ENCODE peak calls at places on chromosomes 16 and 17, in five cellular contexts. One of them, this sample, is unnamed.
A peak's percentile ranks its signal among the peaks of the same experiment; 100 is the strongest.

GRCh38 chr17:32226881-32227280 is 38.8 kb upstream of the RHBDL3 start:
- DNase-seq in MM.1S: no peak
- DNase-seq in right lobe of liver: no peak
- DNase-seq in fibroblast of pulmonary artery: no peak
- DNase-seq in AG04449: no peak
- DNase-seq in this sample: no peak

GRCh38 chr16:88783391-88784073 is 1.5 kb downstream of the PIEZO1 start:
- DNase-seq in MM.1S: peak; percentile 7
- DNase-seq in right lobe of liver: peak; percentile 80
- DNase-seq in fibroblast of pulmonary artery: no peak
- DNase-seq in AG04449: no peak
- DNase-seq in this sample: no peak

GRCh38 chr17:72460711-72461110 is 339.9 kb downstream of the SOX9 start:
- DNase-seq in MM.1S: no peak
- DNase-seq in right lobe of liver: no peak
- DNase-seq in fibroblast of pulmonary artery: no peak
- DNase-seq in AG04449: no peak
- DNase-seq in this sample: no peak

GRCh38 chr16:79863128-79864031 is 262.8 kb upstream of the MAF start:
- DNase-seq in MM.1S: no peak
- DNase-seq in right lobe of liver: no peak
- DNase-seq in fibroblast of pulmonary artery: no peak
- DNase-seq in AG04449: no peak
- DNase-seq in this sample: no peak

GRCh38 chr16:89860747-89861304 is 12.6 kb upstream of the TCF25 start:
- DNase-seq in MM.1S: peak; percentile 37
- DNase-seq in right lobe of liver: no peak
- DNase-seq in fibroblast of pulmonary artery: peak; percentile 48
- DNase-seq in AG04449: no peak
- DNase-seq in this sample: no peak

GRCh38 chr16:2090819-2091721 is 43.3 kb downstream of the TSC2 start:
- DNase-seq in MM.1S: no peak
- DNase-seq in right lobe of liver: peak; percentile 86
- DNase-seq in fibroblast of pulmonary artery: peak; percentile 30
- DNase-seq in AG04449: no peak
- DNase-seq in this sample: no peak

GRCh38 chr17:2958706-2959222 is 104.6 kb downstream of the OR1D5 start:
- DNase-seq in MM.1S: no peak
- DNase-seq in right lobe of liver: peak; percentile 19
- DNase-seq in fibroblast of pulmonary artery: no peak
- DNase-seq in AG04449: no peak
- DNase-seq in this sample: no peak

GRCh38 chr17:17075037-17075755 is 32.9 kb downstream of the MPRIP start:
- DNase-seq in MM.1S: no peak
- DNase-seq in right lobe of liver: peak; percentile 48
- DNase-seq in fibroblast of pulmonary artery: peak; percentile 79
- DNase-seq in AG04449: no peak
- DNase-seq in this sample: peak; percentile 68

GRCh38 chr17:12098568-12098967 is 77.9 kb downstream of the MAP2K4 start:
- DNase-seq in MM.1S: no peak
- DNase-seq in right lobe of liver: no peak
- DNase-seq in fibroblast of pulmonary artery: no peak
- DNase-seq in AG04449: no peak
- DNase-seq in this sample: no peak

GRCh38 chr16:1548727-1549126 is 15.3 kb downstream of the TMEM204 start:
- DNase-seq in MM.1S: no peak
- DNase-seq in right lobe of liver: no peak
- DNase-seq in fibroblast of pulmonary artery: no peak
- DNase-seq in AG04449: no peak
- DNase-seq in this sample: no peak

GRCh38 chr16:28082624-28083023 is 19.1 kb upstream of the GSG1L start:
- DNase-seq in MM.1S: no peak
- DNase-seq in right lobe of liver: no peak
- DNase-seq in fibroblast of pulmonary artery: no peak
- DNase-seq in AG04449: no peak
- DNase-seq in this sample: no peak

GRCh38 chr17:49989518-49989880 is 5.5 kb downstream of the DLX3 start:
- DNase-seq in MM.1S: no peak
- DNase-seq in right lobe of liver: peak; percentile 38
- DNase-seq in fibroblast of pulmonary artery: no peak
- DNase-seq in AG04449: no peak
- DNase-seq in this sample: no peak

GRCh38 chr16:11411059-11411550 is 65.8 kb downstream of the RMI2 start:
- DNase-seq in MM.1S: no peak
- DNase-seq in right lobe of liver: no peak
- DNase-seq in fibroblast of pulmonary artery: no peak
- DNase-seq in AG04449: no peak
- DNase-seq in this sample: no peak

GRCh38 chr16:54632821-54633220 is 297.8 kb upstream of the IRX5 start:
- DNase-seq in MM.1S: no peak
- DNase-seq in right lobe of liver: no peak
- DNase-seq in fibroblast of pulmonary artery: no peak
- DNase-seq in AG04449: no peak
- DNase-seq in this sample: no peak

GRCh38 chr17:21027031-21027430 is 15.8 kb downstream of the USP22 start:
- DNase-seq in MM.1S: no peak
- DNase-seq in right lobe of liver: peak; percentile 24
- DNase-seq in fibroblast of pulmonary artery: no peak
- DNase-seq in AG04449: no peak
- DNase-seq in this sample: no peak

GRCh38 chr16:86925067-86925791 is 346.9 kb downstream of the FOXL1 start:
- DNase-seq in MM.1S: no peak
- DNase-seq in right lobe of liver: no peak
- DNase-seq in fibroblast of pulmonary artery: peak; percentile 83
- DNase-seq in AG04449: peak; percentile 40
- DNase-seq in this sample: no peak

GRCh38 chr17:42200702-42201101 is 6.4 kb upstream of the GHDC start:
- DNase-seq in MM.1S: no peak
- DNase-seq in right lobe of liver: peak; percentile 71
- DNase-seq in fibroblast of pulmonary artery: peak; percentile 88
- DNase-seq in AG04449: no peak
- DNase-seq in this sample: no peak

GRCh38 chr17:55532670-55533069 is 21.4 kb upstream of the SMIM36 start:
- DNase-seq in MM.1S: no peak
- DNase-seq in right lobe of liver: no peak
- DNase-seq in fibroblast of pulmonary artery: no peak
- DNase-seq in AG04449: no peak
- DNase-seq in this sample: no peak

GRCh38 chr17:49371178-49371834 is 9.3 kb upstream of the ZNF652 start:
- DNase-seq in MM.1S: no peak
- DNase-seq in right lobe of liver: no peak
- DNase-seq in fibroblast of pulmonary artery: no peak
- DNase-seq in AG04449: no peak
- DNase-seq in this sample: no peak

GRCh38 chr16:27718136-27718766 is 168.3 kb downstream of the KATNIP start:
- DNase-seq in MM.1S: no peak
- DNase-seq in right lobe of liver: no peak
- DNase-seq in fibroblast of pulmonary artery: no peak
- DNase-seq in AG04449: no peak
- DNase-seq in this sample: no peak

GRCh38 chr16:2337431-2338296 is 2.9 kb downstream of the ABCA3 start:
- DNase-seq in MM.1S: no peak
- DNase-seq in right lobe of liver: no peak
- DNase-seq in fibroblast of pulmonary artery: no peak
- DNase-seq in AG04449: no peak
- DNase-seq in this sample: no peak

GRCh38 chr16:65534121-65534528 is 412.3 kb upstream of the CDH11 start:
- DNase-seq in MM.1S: no peak
- DNase-seq in right lobe of liver: no peak
- DNase-seq in fibroblast of pulmonary artery: peak; percentile 22
- DNase-seq in AG04449: no peak
- DNase-seq in this sample: no peak

GRCh38 chr17:73387746-73388577 is 76.2 kb upstream of the CDC42EP4 start:
- DNase-seq in MM.1S: no peak
- DNase-seq in right lobe of liver: no peak
- DNase-seq in fibroblast of pulmonary artery: no peak
- DNase-seq in AG04449: no peak
- DNase-seq in this sample: no peak

GRCh38 chr17:13393841-13394710 is 207.7 kb downstream of the HS3ST3A1 start:
- DNase-seq in MM.1S: no peak
- DNase-seq in right lobe of liver: no peak
- DNase-seq in fibroblast of pulmonary artery: peak; percentile 92
- DNase-seq in AG04449: peak; percentile 54
- DNase-seq in this sample: no peak

GRCh38 chr17:78214016-78214705 is at the start of gene BIRC5:
- DNase-seq in MM.1S: peak; percentile 93
- DNase-seq in right lobe of liver: peak; percentile 89
- DNase-seq in fibroblast of pulmonary artery: peak; percentile 84
- DNase-seq in AG04449: peak; percentile 5
- DNase-seq in this sample: peak; percentile 22

GRCh38 chr17:78211032-78211431 is 3.0 kb upstream of the BIRC5 start:
- DNase-seq in MM.1S: no peak
- DNase-seq in right lobe of liver: no peak
- DNase-seq in fibroblast of pulmonary artery: no peak
- DNase-seq in AG04449: no peak
- DNase-seq in this sample: no peak

GRCh38 chr17:78219396-78220150 is 5.5 kb downstream of the BIRC5 start:
- DNase-seq in MM.1S: no peak
- DNase-seq in right lobe of liver: no peak
- DNase-seq in fibroblast of pulmonary artery: no peak
- DNase-seq in AG04449: no peak
- DNase-seq in this sample: no peak

GRCh38 chr17:78210111-78210510 is 3.9 kb upstream of the BIRC5 start:
- DNase-seq in MM.1S: no peak
- DNase-seq in right lobe of liver: no peak
- DNase-seq in fibroblast of pulmonary artery: no peak
- DNase-seq in AG04449: no peak
- DNase-seq in this sample: no peak

GRCh38 chr17:78214706-78215061 is 631 bp downstream of the BIRC5 start:
- DNase-seq in MM.1S: no peak
- DNase-seq in right lobe of liver: no peak
- DNase-seq in fibroblast of pulmonary artery: no peak
- DNase-seq in AG04449: no peak
- DNase-seq in this sample: no peak
- H3K4me3 ChIP-seq in MM.1S: peak overlapping the region; percentile 78
- H3K4me3 ChIP-seq in right lobe of liver: no peak overlapping the region
- H3K4me3 ChIP-seq in fibroblast of pulmonary artery: peak overlapping the region; percentile 74
- H3K4me3 ChIP-seq in AG04449: peak overlapping the region; percentile 79
- H3K4me3 ChIP-seq in this sample: peak overlapping the region; percentile 95

DNA sequence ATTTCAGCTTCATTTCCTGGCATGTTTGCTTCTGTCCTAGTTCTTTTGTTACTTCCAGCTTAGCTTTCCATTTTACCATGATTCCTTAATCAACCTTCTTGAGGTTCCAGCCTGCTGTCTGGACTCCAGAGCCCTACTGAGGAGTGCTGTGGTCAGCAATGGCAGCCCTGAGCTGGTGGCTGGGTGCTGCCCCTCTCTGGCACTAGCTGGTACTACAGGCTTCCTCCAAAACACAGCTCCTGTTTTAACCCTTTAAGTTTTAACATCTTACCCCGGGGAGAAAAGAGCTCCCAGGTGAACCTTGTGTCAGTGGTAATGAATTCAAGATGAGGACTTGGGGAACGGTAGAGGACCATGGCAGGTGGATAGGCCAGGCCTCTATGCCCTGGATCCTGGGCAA is 395.5 kb downstream of the TMEM114 start:
- DNase-seq in MM.1S: no peak
- DNase-seq in right lobe of liver: no peak
- DNase-seq in fibroblast of pulmonary artery: no peak
- DNase-seq in AG04449: no peak
- DNase-seq in this sample: no peak
- TF ChIP-seq CTCF in MM.1S: peak; percentile 25
- TF ChIP-seq CTCF in right lobe of liver: no peak
- TF ChIP-seq CTCF in fibroblast of pulmonary artery: no peak
- TF ChIP-seq CTCF in AG04449: no peak
- TF ChIP-seq CTCF in this sample: peak; percentile 18

GRCh38 chr17:1108810-1109605 is 70.8 kb downstream of the ABR start:
- DNase-seq in MM.1S: peak; percentile 72
- DNase-seq in right lobe of liver: no peak
- DNase-seq in fibroblast of pulmonary artery: peak; percentile 58
- DNase-seq in AG04449: no peak
- DNase-seq in this sample: no peak

GRCh38 chr17:1108560-1108809 is 71.3 kb downstream of the ABR start:
- DNase-seq in MM.1S: no peak
- DNase-seq in right lobe of liver: no peak
- DNase-seq in fibroblast of pulmonary artery: no peak
- DNase-seq in AG04449: no peak
- DNase-seq in this sample: no peak

GRCh38 chr17:1107083-1107776 is 72.6 kb downstream of the ABR start:
- DNase-seq in MM.1S: no peak
- DNase-seq in right lobe of liver: no peak
- DNase-seq in fibroblast of pulmonary artery: no peak
- DNase-seq in AG04449: no peak
- DNase-seq in this sample: no peak

GRCh38 chr17:1109606-1110523 is 69.9 kb downstream of the ABR start:
- DNase-seq in MM.1S: peak; percentile 42
- DNase-seq in right lobe of liver: no peak
- DNase-seq in fibroblast of pulmonary artery: no peak
- DNase-seq in AG04449: no peak
- DNase-seq in this sample: no peak

GRCh38 chr17:1107777-1108559 is 71.8 kb downstream of the ABR start:
- DNase-seq in MM.1S: no peak
- DNase-seq in right lobe of liver: no peak
- DNase-seq in fibroblast of pulmonary artery: no peak
- DNase-seq in AG04449: no peak
- DNase-seq in this sample: no peak
- H3K4me3 ChIP-seq in MM.1S: peak overlapping the region; percentile 86
- H3K4me3 ChIP-seq in right lobe of liver: peak overlapping the region; percentile 43
- H3K4me3 ChIP-seq in fibroblast of pulmonary artery: peak overlapping the region; percentile 70
- H3K4me3 ChIP-seq in AG04449: peak overlapping the region; percentile 72
- H3K4me3 ChIP-seq in this sample: peak overlapping the region; percentile 57

DNA sequence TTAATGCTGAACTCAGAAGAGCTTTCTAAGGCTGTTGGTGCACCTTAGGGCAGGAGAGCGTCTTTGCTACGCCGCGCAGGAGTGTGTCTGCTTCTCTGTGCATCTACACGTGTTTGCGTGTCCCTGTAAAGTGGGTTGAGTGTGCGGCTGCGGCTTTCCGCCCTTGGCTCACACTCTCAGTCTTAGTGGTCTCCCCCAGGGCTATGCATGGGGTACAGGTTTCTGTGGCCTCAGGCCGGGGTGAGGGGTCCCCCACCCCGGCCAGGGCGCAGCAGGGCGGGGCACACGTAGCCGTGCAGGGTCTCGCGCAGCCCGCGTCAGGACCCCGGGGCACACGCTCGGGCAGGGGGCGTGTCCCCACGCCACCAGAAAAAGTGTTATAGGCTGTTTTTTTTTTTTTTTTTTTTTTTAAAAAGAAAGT is 710 bp upstream of the TENT4B start:
- DNase-seq in MM.1S: peak; percentile 60
- DNase-seq in right lobe of liver: peak; percentile 58
- DNase-seq in fibroblast of pulmonary artery: peak; percentile 33
- DNase-seq in AG04449: no peak
- DNase-seq in this sample: no peak
- TF ChIP-seq CTCF in MM.1S: no peak
- TF ChIP-seq CTCF in right lobe of liver: no peak
- TF ChIP-seq CTCF in fibroblast of pulmonary artery: no peak
- TF ChIP-seq CTCF in AG04449: no peak
- TF ChIP-seq CTCF in this sample: no peak

This sample was measured in HFF-Myc.